ENCODE peak calls at places on chromosome 11, in five cellular contexts. One of them, this sample, is unnamed.

GRCh38 chr11:86818466-86819282 is 18.3 kb downstream of the PRSS23 start:
- DNase-seq in progenitor cell of endocrine pancreas: no peak
- DNase-seq in astrocyte of the spinal cord: peak
- DNase-seq in RWPE1: peak
- DNase-seq in NB4: peak
- DNase-seq in this sample: no peak

GRCh38 chr11:45859661-45860140 is 12.4 kb downstream of the CRY2 start:
- DNase-seq in RWPE1: peak
- DNase-seq in NB4: no peak
- DNase-seq in progenitor cell of endocrine pancreas: no peak
- DNase-seq in astrocyte of the spinal cord: peak
- DNase-seq in this sample: no peak

GRCh38 chr11:73270855-73271477 is 1.2 kb upstream of the P2RY6 start:
- DNase-seq in NB4: no peak
- DNase-seq in RWPE1: no peak
- DNase-seq in astrocyte of the spinal cord: no peak
- DNase-seq in progenitor cell of endocrine pancreas: no peak
- DNase-seq in this sample: no peak

GRCh38 chr11:116851631-116852030 is 14.2 kb upstream of the APOA1 start:
- DNase-seq in progenitor cell of endocrine pancreas: no peak
- DNase-seq in astrocyte of the spinal cord: no peak
- DNase-seq in NB4: peak
- DNase-seq in RWPE1: no peak
- DNase-seq in this sample: peak

GRCh38 chr11:123056835-123057491 is 5.0 kb downstream of the HSPA8 start:
- DNase-seq in astrocyte of the spinal cord: no peak
- DNase-seq in progenitor cell of endocrine pancreas: no peak
- DNase-seq in NB4: peak
- DNase-seq in RWPE1: no peak
- DNase-seq in this sample: no peak

GRCh38 chr11:128422576-128423370 is 164.6 kb downstream of the ETS1 start:
- DNase-seq in RWPE1: no peak
- DNase-seq in astrocyte of the spinal cord: no peak
- DNase-seq in progenitor cell of endocrine pancreas: no peak
- DNase-seq in NB4: peak
- DNase-seq in this sample: peak

GRCh38 chr11:75561426-75562047 is 516 bp upstream of the SERPINH1 start:
- DNase-seq in RWPE1: no peak
- DNase-seq in astrocyte of the spinal cord: no peak
- DNase-seq in progenitor cell of endocrine pancreas: no peak
- DNase-seq in NB4: no peak
- DNase-seq in this sample: no peak

GRCh38 chr11:120337896-120338840 is 2.0 kb downstream of the ARHGEF12 start:
- DNase-seq in RWPE1: no peak
- DNase-seq in astrocyte of the spinal cord: peak
- DNase-seq in progenitor cell of endocrine pancreas: no peak
- DNase-seq in NB4: no peak
- DNase-seq in this sample: no peak

GRCh38 chr11:72816404-72816990 is 2.3 kb downstream of the ATG16L2 start:
- DNase-seq in NB4: peak
- DNase-seq in RWPE1: no peak
- DNase-seq in progenitor cell of endocrine pancreas: no peak
- DNase-seq in astrocyte of the spinal cord: no peak
- DNase-seq in this sample: no peak

GRCh38 chr11:46315033-46315738 is 32.1 kb upstream of the DGKZ start:
- DNase-seq in progenitor cell of endocrine pancreas: peak
- DNase-seq in astrocyte of the spinal cord: peak
- DNase-seq in RWPE1: peak
- DNase-seq in NB4: peak
- DNase-seq in this sample: peak

GRCh38 chr11:46290598-46291309 is 13.3 kb downstream of the CREB3L1 start:
- DNase-seq in astrocyte of the spinal cord: peak
- DNase-seq in NB4: peak
- DNase-seq in progenitor cell of endocrine pancreas: no peak
- DNase-seq in RWPE1: no peak
- DNase-seq in this sample: no peak

GRCh38 chr11:36619502-36619901 is 21.5 kb upstream of the RAG2 start:
- DNase-seq in RWPE1: no peak
- DNase-seq in NB4: no peak
- DNase-seq in astrocyte of the spinal cord: peak
- DNase-seq in progenitor cell of endocrine pancreas: no peak
- DNase-seq in this sample: no peak

GRCh38 chr11:63945482-63946163 is 6.8 kb downstream of the NAA40 start:
- DNase-seq in RWPE1: peak
- DNase-seq in NB4: peak
- DNase-seq in progenitor cell of endocrine pancreas: peak
- DNase-seq in astrocyte of the spinal cord: peak
- DNase-seq in this sample: peak

GRCh38 chr11:17845431-17845881 is 110.9 kb downstream of the KCNC1 start:
- DNase-seq in progenitor cell of endocrine pancreas: no peak
- DNase-seq in RWPE1: peak
- DNase-seq in astrocyte of the spinal cord: peak
- DNase-seq in NB4: no peak
- DNase-seq in this sample: no peak

GRCh38 chr11:10519630-10520029 is 21.4 kb downstream of the RNF141 start:
- DNase-seq in RWPE1: no peak
- DNase-seq in astrocyte of the spinal cord: no peak
- DNase-seq in NB4: no peak
- DNase-seq in progenitor cell of endocrine pancreas: no peak
- DNase-seq in this sample: no peak

GRCh38 chr11:104238916-104239315 is 75.0 kb upstream of the PDGFD start:
- DNase-seq in progenitor cell of endocrine pancreas: no peak
- DNase-seq in astrocyte of the spinal cord: no peak
- DNase-seq in RWPE1: no peak
- DNase-seq in NB4: no peak
- DNase-seq in this sample: no peak

GRCh38 chr11:31796523-31797226 is 14.4 kb downstream of the PAX6 start:
- DNase-seq in astrocyte of the spinal cord: no peak
- DNase-seq in NB4: no peak
- DNase-seq in progenitor cell of endocrine pancreas: no peak
- DNase-seq in RWPE1: no peak
- DNase-seq in this sample: no peak

GRCh38 chr11:93494341-93494740 is 48.9 kb downstream of the SMCO4 start:
- DNase-seq in RWPE1: no peak
- DNase-seq in astrocyte of the spinal cord: peak
- DNase-seq in NB4: no peak
- DNase-seq in progenitor cell of endocrine pancreas: no peak
- DNase-seq in this sample: no peak

GRCh38 chr11:11871991-11872401 is 30.2 kb downstream of the USP47 start:
- DNase-seq in NB4: no peak
- DNase-seq in astrocyte of the spinal cord: peak
- DNase-seq in RWPE1: no peak
- DNase-seq in progenitor cell of endocrine pancreas: no peak
- DNase-seq in this sample: no peak

GRCh38 chr11:110471315-110471714 is 41.6 kb downstream of the FDX1 start:
- DNase-seq in astrocyte of the spinal cord: peak
- DNase-seq in progenitor cell of endocrine pancreas: no peak
- DNase-seq in NB4: no peak
- DNase-seq in RWPE1: no peak
- DNase-seq in this sample: no peak

GRCh38 chr11:130455493-130456127 is 7.2 kb downstream of the ADAMTS15 start:
- DNase-seq in NB4: no peak
- DNase-seq in RWPE1: no peak
- DNase-seq in progenitor cell of endocrine pancreas: no peak
- DNase-seq in astrocyte of the spinal cord: no peak
- DNase-seq in this sample: no peak

GRCh38 chr11:22130462-22131053 is 62.3 kb upstream of the ANO5 start:
- DNase-seq in RWPE1: no peak
- DNase-seq in astrocyte of the spinal cord: no peak
- DNase-seq in progenitor cell of endocrine pancreas: no peak
- DNase-seq in NB4: peak
- DNase-seq in this sample: no peak

GRCh38 chr11:60985991-60986915 is 14.8 kb downstream of the CD6 start:
- DNase-seq in NB4: peak
- DNase-seq in astrocyte of the spinal cord: peak
- DNase-seq in progenitor cell of endocrine pancreas: no peak
- DNase-seq in RWPE1: peak
- DNase-seq in this sample: no peak

GRCh38 chr11:64242920-64243854 is 2.3 kb downstream of the FKBP2 start:
- DNase-seq in progenitor cell of endocrine pancreas: no peak
- DNase-seq in RWPE1: no peak
- DNase-seq in NB4: peak
- DNase-seq in astrocyte of the spinal cord: no peak
- DNase-seq in this sample: no peak

GRCh38 chr11:110362916-110363574 is 66.6 kb upstream of the RDX start:
- DNase-seq in progenitor cell of endocrine pancreas: no peak
- DNase-seq in astrocyte of the spinal cord: no peak
- DNase-seq in NB4: no peak
- DNase-seq in RWPE1: no peak
- DNase-seq in this sample: no peak

GRCh38 chr11:58787903-58788302 is 56.2 kb upstream of the GLYAT start:
- DNase-seq in RWPE1: peak
- DNase-seq in astrocyte of the spinal cord: no peak
- DNase-seq in NB4: no peak
- DNase-seq in progenitor cell of endocrine pancreas: no peak
- DNase-seq in this sample: no peak

GRCh38 chr11:13317293-13318080 is 39.9 kb downstream of the BMAL1 start:
- DNase-seq in progenitor cell of endocrine pancreas: no peak
- DNase-seq in NB4: no peak
- DNase-seq in RWPE1: no peak
- DNase-seq in astrocyte of the spinal cord: no peak
- DNase-seq in this sample: no peak

GRCh38 chr11:33412231-33412630 is 155.1 kb downstream of the HIPK3 start:
- DNase-seq in RWPE1: no peak
- DNase-seq in NB4: no peak
- DNase-seq in progenitor cell of endocrine pancreas: no peak
- DNase-seq in astrocyte of the spinal cord: no peak
- DNase-seq in this sample: no peak

GRCh38 chr11:17770048-17770652 is 35.6 kb downstream of the KCNC1 start:
- DNase-seq in NB4: peak
- DNase-seq in RWPE1: no peak
- DNase-seq in progenitor cell of endocrine pancreas: peak
- DNase-seq in astrocyte of the spinal cord: no peak
- DNase-seq in this sample: no peak

GRCh38 chr11:84146826-84147225 is 860.7 kb upstream of the CCDC90B start:
- DNase-seq in progenitor cell of endocrine pancreas: no peak
- DNase-seq in RWPE1: no peak
- DNase-seq in astrocyte of the spinal cord: no peak
- DNase-seq in NB4: no peak
- DNase-seq in this sample: no peak

GRCh38 chr11:43578346-43579170 is 102.0 kb upstream of the HSD17B12 start:
- DNase-seq in RWPE1: peak
- DNase-seq in astrocyte of the spinal cord: peak
- DNase-seq in NB4: peak
- DNase-seq in progenitor cell of endocrine pancreas: no peak
- DNase-seq in this sample: no peak

GRCh38 chr11:74330065-74330858 is 18.8 kb upstream of the P4HA3 start:
- DNase-seq in NB4: no peak
- DNase-seq in astrocyte of the spinal cord: peak
- DNase-seq in RWPE1: peak
- DNase-seq in progenitor cell of endocrine pancreas: no peak
- DNase-seq in this sample: no peak

GRCh38 chr11:92932023-92932422 is 37.4 kb upstream of the MTNR1B start:
- DNase-seq in progenitor cell of endocrine pancreas: no peak
- DNase-seq in NB4: no peak
- DNase-seq in RWPE1: peak
- DNase-seq in astrocyte of the spinal cord: no peak
- DNase-seq in this sample: no peak

DNA sequence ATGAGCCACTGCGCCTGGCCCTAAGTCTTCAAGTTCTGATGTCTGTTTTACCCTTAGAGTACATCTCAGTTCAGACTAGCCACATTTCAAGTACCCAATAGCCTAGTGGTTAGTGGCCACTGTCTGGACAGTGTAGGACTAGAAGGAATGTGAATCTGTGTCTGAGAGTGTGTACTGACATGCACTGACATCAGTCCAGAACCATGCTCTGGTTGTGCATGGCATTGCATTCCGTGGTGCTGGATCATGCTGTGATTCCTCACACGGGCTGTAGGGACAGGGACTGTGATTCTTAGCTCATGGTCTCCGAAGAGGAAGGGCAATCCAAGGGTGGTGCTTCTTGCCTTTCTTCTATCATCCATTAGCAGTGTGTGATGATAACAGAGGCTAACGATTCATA is 41.1 kb downstream of the AMOTL1 start:
- DNase-seq in astrocyte of the spinal cord: no peak
- DNase-seq in NB4: no peak
- DNase-seq in progenitor cell of endocrine pancreas: no peak
- DNase-seq in RWPE1: no peak
- DNase-seq in this sample: no peak
- TF ChIP-seq CTCF in astrocyte of the spinal cord: no peak
- TF ChIP-seq CTCF in NB4: no peak
- TF ChIP-seq CTCF in progenitor cell of endocrine pancreas: no peak
- TF ChIP-seq CTCF in RWPE1: no peak
- TF ChIP-seq CTCF in this sample: no peak

GRCh38 chr11:62430350-62430749 is 11.5 kb downstream of the SCGB1A1 start:
- DNase-seq in astrocyte of the spinal cord: no peak
- DNase-seq in progenitor cell of endocrine pancreas: no peak
- DNase-seq in NB4: no peak
- DNase-seq in RWPE1: no peak
- DNase-seq in this sample: no peak
- TF ChIP-seq CTCF in astrocyte of the spinal cord: no peak
- TF ChIP-seq CTCF in progenitor cell of endocrine pancreas: no peak
- TF ChIP-seq CTCF in NB4: no peak
- TF ChIP-seq CTCF in RWPE1: no peak
- TF ChIP-seq CTCF in this sample: no peak

GRCh38 chr11:57646221-57646620 is 3.5 kb downstream of the YPEL4 start:
- DNase-seq in NB4: peak
- DNase-seq in astrocyte of the spinal cord: no peak
- DNase-seq in RWPE1: no peak
- DNase-seq in progenitor cell of endocrine pancreas: no peak
- DNase-seq in this sample: no peak

GRCh38 chr11:57644748-57645715 is 4.7 kb downstream of the YPEL4 start:
- DNase-seq in RWPE1: peak
- DNase-seq in NB4: peak
- DNase-seq in astrocyte of the spinal cord: peak
- DNase-seq in progenitor cell of endocrine pancreas: peak
- DNase-seq in this sample: peak

GRCh38 chr11:57646756-57647303 is 2.9 kb downstream of the YPEL4 start:
- DNase-seq in astrocyte of the spinal cord: no peak
- DNase-seq in NB4: no peak
- DNase-seq in RWPE1: no peak
- DNase-seq in progenitor cell of endocrine pancreas: no peak
- DNase-seq in this sample: no peak

GRCh38 chr11:57647368-57647767 is 2.3 kb downstream of the YPEL4 start:
- DNase-seq in progenitor cell of endocrine pancreas: no peak
- DNase-seq in RWPE1: no peak
- DNase-seq in astrocyte of the spinal cord: no peak
- DNase-seq in NB4: no peak
- DNase-seq in this sample: no peak

GRCh38 chr11:57645716-57646085 is 4.0 kb downstream of the YPEL4 start:
- DNase-seq in NB4: no peak
- DNase-seq in RWPE1: no peak
- DNase-seq in astrocyte of the spinal cord: no peak
- DNase-seq in progenitor cell of endocrine pancreas: no peak
- DNase-seq in this sample: no peak
- TF ChIP-seq CTCF in NB4: no peak
- TF ChIP-seq CTCF in RWPE1: no peak
- TF ChIP-seq CTCF in astrocyte of the spinal cord: no peak
- TF ChIP-seq CTCF in progenitor cell of endocrine pancreas: no peak
- TF ChIP-seq CTCF in this sample: no peak

DNA sequence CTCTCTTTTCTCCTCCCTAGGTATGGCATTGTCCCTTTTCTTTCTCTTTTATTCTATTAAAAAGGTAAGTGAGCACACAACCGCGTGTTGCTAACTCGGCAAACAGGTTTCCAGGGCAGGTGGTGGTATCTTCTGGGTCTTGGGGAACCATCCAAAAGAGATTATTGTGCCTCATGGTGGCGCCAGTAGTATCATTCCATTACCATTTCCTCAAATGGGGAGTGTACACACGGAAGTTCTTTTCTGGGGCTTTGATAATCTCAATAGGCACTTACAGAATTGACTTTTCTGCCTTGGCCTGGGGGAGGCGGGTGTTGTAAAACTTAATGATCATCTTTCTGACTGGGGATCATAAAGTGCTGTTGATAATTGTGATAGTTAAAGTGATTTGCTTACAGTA is 234.1 kb downstream of the KIRREL3 start:
- DNase-seq in NB4: peak
- DNase-seq in progenitor cell of endocrine pancreas: no peak
- DNase-seq in astrocyte of the spinal cord: no peak
- DNase-seq in RWPE1: no peak
- DNase-seq in this sample: no peak
- TF ChIP-seq CTCF in NB4: no peak
- TF ChIP-seq CTCF in progenitor cell of endocrine pancreas: no peak
- TF ChIP-seq CTCF in astrocyte of the spinal cord: no peak
- TF ChIP-seq CTCF in RWPE1: no peak
- TF ChIP-seq CTCF in this sample: no peak